ENCODE peak calls at places on chromosomes 4 and X, in four cellular contexts. P is HepG2, K is K562, T is GM12878. Z is an unnamed sample.

GRCh38 chrX:16496175-16496574 is 153.8 kb upstream of the S100G start:
- DNase-seq in P (no peak), K (no peak), T (no peak), Z (no peak)

GRCh38 chr4:8371251-8371995 is 69.1 kb downstream of the ACOX3 start:
- DNase-seq in P (no peak), K (peak), T (no peak), Z (no peak)

GRCh38 chr4:133320576-133321170 is 171.6 kb downstream of the PCDH10 start:
- DNase-seq in P (peak), K (peak), T (no peak), Z (peak)

GRCh38 chrX:73127700-73128241 is 48.5 kb upstream of the PABPC1L2A start:
- DNase-seq in P (no peak), K (no peak), T (no peak), Z (no peak)

GRCh38 chr4:47882228-47882627 is 32.2 kb downstream of the NFXL1 start:
- DNase-seq in P (peak), K (no peak), T (no peak), Z (no peak)

GRCh38 chrX:139224953-139225665 is 305.4 kb upstream of the F9 start:
- DNase-seq in P (no peak), K (no peak), T (no peak), Z (no peak)

GRCh38 chr4:169485791-169486742 is 126.3 kb downstream of the NEK1 start:
- DNase-seq in P (peak), K (no peak), T (peak), Z (peak)

GRCh38 chr4:5922556-5922955 is 29.7 kb upstream of the CRMP1 start:
- DNase-seq in P (no peak), K (no peak), T (no peak), Z (no peak)

GRCh38 chr4:48147621-48148020 is 13.6 kb upstream of the TXK start:
- DNase-seq in P (no peak), K (no peak), T (no peak), Z (no peak)

GRCh38 chrX:63738696-63739095 is 46.3 kb downstream of the ARHGEF9 start:
- DNase-seq in P (no peak), K (no peak), T (no peak), Z (no peak)

GRCh38 chr4:143482753-143483362 is 30.6 kb upstream of the SMARCA5 start:
- DNase-seq in P (peak), K (no peak), T (no peak), Z (peak)

GRCh38 chr4:110663206-110663605 is 40.3 kb upstream of the PITX2 start:
- DNase-seq in P (no peak), K (no peak), T (no peak), Z (no peak)

GRCh38 chr4:5796976-5797375 is 86.0 kb downstream of the EVC start:
- DNase-seq in P (no peak), K (no peak), T (no peak), Z (no peak)

GRCh38 chr4:52646726-52647125 is 12.4 kb downstream of the USP46 start:
- DNase-seq in P (no peak), K (no peak), T (no peak), Z (no peak)

GRCh38 chr4:114378306-114378903 is 220.2 kb upstream of the UGT8 start:
- DNase-seq in P (no peak), K (no peak), T (no peak), Z (peak)

GRCh38 chr4:121479801-121480200 is 99.0 kb upstream of the QRFPR start:
- DNase-seq in P (no peak), K (no peak), T (no peak), Z (no peak)

GRCh38 chr4:88187766-88188165 is 29.3 kb upstream of the ABCG2 start:
- DNase-seq in P (no peak), K (no peak), T (no peak), Z (no peak)

GRCh38 chr4:41256740-41257256 is at the start of gene UCHL1:
- DNase-seq in P (no peak), K (no peak), T (no peak), Z (peak)

GRCh38 chr4:48360285-48360965 is 19.1 kb downstream of the SLAIN2 start:
- DNase-seq in P (no peak), K (no peak), T (no peak), Z (no peak)

GRCh38 chr4:70559216-70559830 is 32.7 kb upstream of the AMBN start:
- DNase-seq in P (peak), K (peak), T (no peak), Z (peak)

GRCh38 chrX:136028383-136028984 is 43.2 kb downstream of the SLC9A6 start:
- DNase-seq in P (peak), K (peak), T (no peak), Z (peak)

GRCh38 chr4:135601351-135601750 is 1399.8 kb upstream of the PABPC4L start:
- DNase-seq in P (no peak), K (no peak), T (no peak), Z (no peak)

GRCh38 chr4:10075158-10075863 is 41.3 kb downstream of the WDR1 start:
- DNase-seq in P (no peak), K (peak), T (no peak), Z (no peak)

GRCh38 chr4:42280327-42281095 is 116.8 kb upstream of the SHISA3 start:
- DNase-seq in P (no peak), K (peak), T (no peak), Z (peak)

GRCh38 chrX:144946696-144947095 is 300.6 kb upstream of the SPANXN1 start:
- DNase-seq in P (no peak), K (no peak), T (no peak), Z (no peak)

GRCh38 chrX:16445166-16445752 is 204.7 kb upstream of the S100G start:
- DNase-seq in P (peak), K (peak), T (no peak), Z (peak)

GRCh38 chrX:8345473-8345872 is 119.2 kb upstream of the VCX3B start:
- DNase-seq in P (peak), K (no peak), T (no peak), Z (no peak)

GRCh38 chrX:112643721-112644120 is 36.0 kb downstream of the LHFPL1 start:
- DNase-seq in P (no peak), K (no peak), T (peak), Z (no peak)

GRCh38 chr4:173051697-173052096 is 116.9 kb upstream of the GALNT7 start:
- DNase-seq in P (no peak), K (no peak), T (no peak), Z (no peak)

GRCh38 chr4:138897818-138898226 is 117.8 kb upstream of the NOCT start:
- DNase-seq in P (peak), K (no peak), T (no peak), Z (peak)
- TF ChIP-seq NFIC in P (no peak), K (no peak), T (no peak), Z (peak)

GRCh38 chr4:78267790-78268189 is 210.7 kb downstream of the FRAS1 start:
- DNase-seq in P (no peak), K (no peak), T (no peak), Z (no peak)

GRCh38 chr4:78265006-78265405 is 207.9 kb downstream of the FRAS1 start:
- DNase-seq in P (no peak), K (no peak), T (no peak), Z (no peak)

GRCh38 chr4:78268607-78269006 is 211.5 kb downstream of the FRAS1 start:
- DNase-seq in P (no peak), K (no peak), T (no peak), Z (no peak)
- TF ChIP-seq ZBTB33 in P (no peak), K (no peak), T (no peak), Z (no peak)

GRCh38 chrX:10404435-10404834 is 215.9 kb downstream of the MID1 start:
- DNase-seq in P (no peak), K (no peak), T (no peak), Z (no peak)
- TF ChIP-seq MAX in P (no peak), K (no peak), T (no peak), Z (no peak)

DNA sequence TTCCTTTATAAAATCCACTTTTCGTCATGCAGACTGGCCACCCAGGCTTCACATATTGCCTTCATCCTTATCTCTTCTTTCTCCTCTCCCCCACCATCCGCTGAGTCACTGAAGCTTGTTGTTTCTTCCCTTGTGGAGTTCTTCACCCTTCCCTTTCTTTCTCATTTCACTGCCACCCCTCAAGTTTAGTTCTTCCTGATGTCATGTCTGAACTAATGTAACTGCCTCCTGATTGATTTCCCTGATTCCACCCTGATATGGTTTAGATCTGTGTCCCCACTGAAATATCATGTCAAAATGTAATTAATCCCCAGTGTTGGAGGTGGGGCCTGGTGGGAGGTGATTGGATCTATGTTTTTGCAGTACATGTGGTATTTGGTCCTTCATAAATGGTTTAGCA is 151.4 kb downstream of the CPEB2 start:
- DNase-seq in P (no peak), K (peak), T (no peak), Z (no peak)
- TF ChIP-seq NFIC in P (no peak), K (no peak), T (no peak), Z (no peak)

DNA sequence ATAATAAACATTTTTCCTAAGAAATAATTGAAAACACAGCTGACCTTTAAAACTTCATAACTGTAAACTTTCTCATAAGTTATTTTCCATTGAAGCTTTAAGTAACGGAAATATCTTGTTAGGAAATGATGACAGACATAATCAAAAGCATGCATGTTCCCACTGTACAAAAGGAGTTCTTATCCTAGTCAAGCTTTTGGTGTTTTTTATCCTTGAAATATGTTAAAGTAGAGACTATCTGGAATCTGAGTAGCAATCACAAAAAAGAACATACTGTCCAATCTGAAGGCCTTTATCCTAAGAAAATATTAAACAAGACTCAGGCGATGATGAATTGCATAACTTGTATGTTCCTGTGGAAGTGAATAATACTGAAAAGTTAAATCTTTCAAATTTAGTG is 14.4 kb downstream of the GEMIN8 start:
- DNase-seq in P (no peak), K (no peak), T (no peak), Z (no peak)
- TF ChIP-seq ZBTB33 in P (no peak), K (no peak), T (no peak), Z (no peak)

GRCh38 chr4:74284074-74284473 is 24.2 kb upstream of the EPGN start:
- DNase-seq in P (no peak), K (no peak), T (no peak), Z (no peak)
- TF ChIP-seq MAX in P (no peak), K (no peak), T (no peak), Z (no peak)

GRCh38 chr4:4408576-4409335 is 21.9 kb downstream of the NSG1 start:
- DNase-seq in P (no peak), K (no peak), T (no peak), Z (no peak)
- TF ChIP-seq NFIC in P (no peak), K (no peak), T (no peak), Z (no peak)

DNA sequence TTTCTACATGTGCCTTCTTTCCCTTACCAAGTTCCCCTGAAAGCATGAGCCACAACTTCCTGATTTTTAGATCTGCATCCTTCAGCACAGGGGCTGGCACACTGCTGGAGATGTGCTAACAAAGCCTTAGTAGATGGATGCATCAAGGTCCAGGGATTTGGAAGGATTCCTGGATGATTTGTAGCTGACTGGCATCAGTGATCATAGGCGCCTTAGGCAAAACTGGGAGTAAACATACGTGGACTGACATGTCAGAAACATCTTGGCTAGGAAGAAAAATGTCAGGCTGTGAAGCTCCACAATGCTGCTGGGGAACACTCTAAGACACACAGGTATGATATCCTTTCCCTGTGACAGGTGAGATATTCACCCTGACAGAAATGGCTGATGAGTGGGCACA is 156.4 kb downstream of the AMELX start:
- DNase-seq in P (no peak), K (no peak), T (no peak), Z (no peak)
- TF ChIP-seq ZBTB33 in P (no peak), K (no peak), T (no peak), Z (no peak)

DNA sequence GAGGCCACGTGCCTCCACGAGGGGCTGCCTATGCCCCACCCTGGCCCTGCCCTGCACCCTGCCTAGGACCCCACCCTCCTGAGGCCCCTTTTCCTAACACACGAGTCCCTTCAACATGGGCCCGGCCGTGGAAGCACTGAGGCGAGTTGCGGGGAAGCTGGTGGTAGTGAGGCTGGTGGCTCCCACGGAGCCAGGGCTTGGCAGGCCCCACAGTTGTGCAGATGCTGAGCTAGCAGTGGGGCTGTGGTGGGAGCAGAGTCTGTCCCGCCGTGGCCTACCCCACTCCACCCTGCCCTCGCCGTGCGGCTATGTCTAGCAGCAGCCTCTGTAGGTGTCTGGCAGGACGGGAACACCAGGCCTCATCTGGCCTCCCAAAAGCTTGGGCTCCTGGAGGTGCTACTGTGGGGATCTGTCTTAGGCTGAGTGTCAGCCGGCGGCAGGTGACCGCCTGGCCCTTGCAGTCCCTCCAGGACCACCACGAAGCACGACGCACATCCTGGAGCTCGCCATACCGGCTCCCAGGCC is 18.8 kb downstream of the TACC3 start:
- DNase-seq in P (no peak), K (no peak), T (no peak), Z (no peak)
- TF ChIP-seq MAX in P (no peak), K (no peak), T (no peak), Z (no peak)